ENCODE peak calls at places on chromosomes 1 and 21, in ten cellular contexts. D is cardiac muscle cell; B is mammary epithelial cell; O is stimulated activated CD4-positive, alpha-beta T cell treated with anti-CD3 and anti-CD28 coated beads, Interleukin-1b, Interleukin-23, amount 100 ng/mL, for 1 hour; F is T-helper 9 cell; K is cerebellum; S is putamen; E is RPMI7951; R is fibroblast of lung; G is GM04504. J is an unnamed sample.
A peak's percentile ranks its signal among the peaks of the same experiment; 100 is the strongest.

GRCh38 chr1:218439541-218440295 is 94.6 kb downstream of the TGFB2 start:
- DNase-seq in K (no peak), R (no peak), S (no peak), E (peak; percentile 73), D (peak; percentile 18), O (no peak), F (no peak), B (peak; percentile 14), G (no peak), J (peak; percentile 28)

GRCh38 chr1:3423245-3423829 is 31.1 kb upstream of the ARHGEF16 start:
- DNase-seq in S (no peak), K (no peak), D (no peak), E (no peak), G (no peak), R (no peak), B (no peak), F (no peak), O (no peak), J (no peak)

GRCh38 chr1:145960468-145961108 is 2.8 kb upstream of the LIX1L start:
- DNase-seq in R (peak; percentile 57), S (peak; percentile 43), O (no peak), F (peak; percentile 46), E (peak; percentile 68), K (peak; percentile 62), D (peak; percentile 80), G (no peak), B (peak; percentile 20), J (peak; percentile 65)

GRCh38 chr1:172380441-172381244 is 39.8 kb upstream of the C1orf105 start:
- DNase-seq in S (no peak), O (peak; percentile 10), K (no peak), E (no peak), R (no peak), B (no peak), G (no peak), D (peak; percentile 25), F (no peak), J (no peak)

GRCh38 chr21:26003428-26003827 is 167.1 kb downstream of the APP start:
- DNase-seq in G (no peak), O (no peak), S (no peak), E (no peak), F (no peak), R (no peak), D (no peak), B (no peak), K (no peak), J (no peak)

GRCh38 chr1:2787163-2787911 is 14.2 kb downstream of the TTC34 start:
- DNase-seq in D (no peak), F (no peak), R (no peak), B (no peak), E (no peak), G (no peak), S (no peak), K (no peak), O (no peak), J (no peak)

GRCh38 chr1:7406641-7407546 is 364.2 kb upstream of the VAMP3 start:
- DNase-seq in O (no peak), D (no peak), E (no peak), F (no peak), G (no peak), R (no peak), B (no peak), S (no peak), K (no peak), J (no peak)

GRCh38 chr1:60503216-60503615 is 429.6 kb upstream of the C1orf87 start:
- DNase-seq in B (no peak), O (no peak), F (no peak), E (no peak), G (no peak), D (no peak), R (no peak), S (no peak), K (no peak), J (no peak)

GRCh38 chr21:27269646-27270045 is 302.8 kb upstream of the ADAMTS5 start:
- DNase-seq in D (peak; percentile 91), E (peak; percentile 86), R (peak; percentile 92), F (no peak), O (no peak), K (no peak), G (peak; percentile 70), S (no peak), B (peak; percentile 89), J (peak; percentile 84)

GRCh38 chr1:41500781-41501518 is 16.5 kb upstream of the EDN2 start:
- DNase-seq in E (peak; percentile 22), S (no peak), R (no peak), D (no peak), O (no peak), B (peak; percentile 61), G (no peak), F (no peak), K (no peak), J (no peak)

GRCh38 chr1:109978761-109979488 is 5.6 kb upstream of the AHCYL1 start:
- DNase-seq in R (peak; percentile 50), S (no peak), G (no peak), B (no peak), O (no peak), D (peak; percentile 33), E (no peak), F (no peak), K (no peak), J (peak; percentile 45)

GRCh38 chr1:10541286-10541685 is 66.5 kb downstream of the PEX14 start:
- DNase-seq in D (no peak), B (no peak), E (no peak), F (no peak), O (no peak), G (no peak), S (no peak), R (no peak), K (peak; percentile 58), J (no peak)

GRCh38 chr1:88985033-88985432 is 7.4 kb downstream of the KYAT3 start:
- DNase-seq in O (no peak), K (no peak), B (peak; percentile 94), S (peak; percentile 83), R (peak; percentile 86), G (peak; percentile 52), D (peak; percentile 96), E (peak; percentile 96), F (no peak), J (peak; percentile 74)

GRCh38 chr1:44894591-44894990 is 51.5 kb upstream of the PTCH2 start:
- DNase-seq in K (no peak), B (peak; percentile 76), D (peak; percentile 3), G (peak; percentile 77), F (no peak), E (peak; percentile 77), O (no peak), S (no peak), R (peak; percentile 46), J (peak; percentile 44)

GRCh38 chr1:22626219-22626902 is 10.1 kb upstream of the C1QA start:
- DNase-seq in F (no peak), S (no peak), B (no peak), O (no peak), D (no peak), G (no peak), K (no peak), R (no peak), E (no peak), J (no peak)

GRCh38 chr1:54407201-54407956 is 1.2 kb upstream of the SSBP3 start:
- DNase-seq in S (peak; percentile 89), D (peak; percentile 96), F (peak; percentile 50), B (peak; percentile 85), E (peak; percentile 94), R (peak; percentile 97), O (peak; percentile 36), G (peak; percentile 87), K (peak; percentile 85), J (peak; percentile 89)

GRCh38 chr1:2973661-2974593 is 47.3 kb upstream of the ACTRT2 start:
- DNase-seq in O (no peak), B (no peak), E (no peak), R (no peak), D (no peak), G (no peak), K (no peak), F (no peak), S (no peak), J (no peak)

GRCh38 chr21:46157396-46157986 is 2.1 kb upstream of the FTCD start:
- DNase-seq in O (no peak), F (no peak), R (no peak), S (no peak), B (no peak), K (no peak), G (no peak), D (no peak), E (no peak), J (no peak)

GRCh38 chr21:45292399-45293213 is 4.9 kb upstream of the POFUT2 start:
- DNase-seq in D (peak; percentile 93), F (peak; percentile 64), R (peak; percentile 90), G (peak; percentile 77), S (peak; percentile 73), O (peak; percentile 38), K (peak; percentile 90), E (peak; percentile 80), B (peak; percentile 57), J (peak; percentile 76)

GRCh38 chr1:226654508-226655124 is 84.5 kb downstream of the ITPKB start:
- DNase-seq in B (no peak), D (no peak), K (no peak), G (no peak), S (no peak), E (no peak), O (no peak), F (no peak), R (no peak), J (no peak)

GRCh38 chr1:225962440-225962975 is 21.5 kb upstream of the LEFTY2 start:
- DNase-seq in F (peak; percentile 58), R (peak; percentile 15), G (no peak), E (peak; percentile 39), B (no peak), D (peak; percentile 33), K (no peak), S (no peak), O (no peak), J (no peak)

GRCh38 chr1:50603274-50604271 is 180.3 kb upstream of the DMRTA2 start:
- DNase-seq in G (peak; percentile 22), B (peak; percentile 88), E (no peak), D (peak; percentile 15), R (peak; percentile 38), S (no peak), F (no peak), K (no peak), O (no peak), J (no peak)

GRCh38 chr1:59814180-59814900 is 409 bp upstream of the HOOK1 start:
- DNase-seq in B (peak; percentile 98), F (peak; percentile 81), K (peak; percentile 99), S (peak; percentile 85), R (no peak), O (peak; percentile 80), E (peak; percentile 1), D (peak; percentile 4), G (no peak), J (no peak)

GRCh38 chr1:43912607-43913006 is 21.0 kb upstream of the ARTN start:
- DNase-seq in R (peak; percentile 48), O (no peak), S (no peak), G (peak; percentile 58), B (peak; percentile 83), E (no peak), F (no peak), K (no peak), D (peak; percentile 68), J (peak; percentile 64)

GRCh38 chr1:1136547-1137230 is 20.8 kb upstream of the C1orf159 start:
- DNase-seq in D (no peak), R (no peak), K (no peak), O (no peak), F (peak; percentile 22), E (no peak), G (no peak), S (no peak), B (no peak), J (no peak)

GRCh38 chr1:68409426-68409825 is 40.3 kb downstream of the RPE65 start:
- DNase-seq in B (no peak), O (no peak), F (no peak), S (no peak), E (peak; percentile 44), R (peak; percentile 69), D (no peak), K (no peak), G (peak; percentile 4), J (peak; percentile 57)

GRCh38 chr1:220347654-220348175 is 75.5 kb upstream of the RAB3GAP2 start:
- DNase-seq in G (no peak), B (no peak), R (no peak), F (no peak), K (no peak), S (no peak), O (no peak), D (no peak), E (peak; percentile 10), J (no peak)